ENCODE peak calls at places on chromosomes 5 and 9, in five cellular contexts. One of them, this sample, is unnamed.

GRCh38 chr5:156120777-156121176 is 206.2 kb upstream of the SGCD start:
- DNase-seq in left ventricle myocardium inferior: no peak
- DNase-seq in upper lobe of left lung: no peak
- DNase-seq in CD8-positive, alpha-beta T cell: no peak
- DNase-seq in colonic mucosa: no peak
- DNase-seq in this sample: no peak

GRCh38 chr5:36073595-36074216 is 7.0 kb upstream of the UGT3A2 start:
- DNase-seq in left ventricle myocardium inferior: no peak
- DNase-seq in upper lobe of left lung: no peak
- DNase-seq in CD8-positive, alpha-beta T cell: no peak
- DNase-seq in colonic mucosa: no peak
- DNase-seq in this sample: no peak

GRCh38 chr5:6708814-6709213 is 4.4 kb upstream of the TENT4A start:
- DNase-seq in left ventricle myocardium inferior: peak; percentile 46
- DNase-seq in upper lobe of left lung: no peak
- DNase-seq in CD8-positive, alpha-beta T cell: no peak
- DNase-seq in colonic mucosa: peak; percentile 7
- DNase-seq in this sample: no peak

GRCh38 chr5:169299651-169300467 is 1.1 kb downstream of the SLIT3 start:
- DNase-seq in left ventricle myocardium inferior: no peak
- DNase-seq in upper lobe of left lung: no peak
- DNase-seq in CD8-positive, alpha-beta T cell: no peak
- DNase-seq in colonic mucosa: no peak
- DNase-seq in this sample: no peak

GRCh38 chr5:136080483-136081180 is 51.8 kb downstream of the TGFBI start:
- DNase-seq in left ventricle myocardium inferior: peak; percentile 92
- DNase-seq in upper lobe of left lung: peak; percentile 96
- DNase-seq in CD8-positive, alpha-beta T cell: peak; percentile 10
- DNase-seq in colonic mucosa: peak; percentile 98
- DNase-seq in this sample: peak; percentile 33

GRCh38 chr5:173928871-173929574 is 40.9 kb downstream of the CPEB4 start:
- DNase-seq in left ventricle myocardium inferior: no peak
- DNase-seq in upper lobe of left lung: no peak
- DNase-seq in CD8-positive, alpha-beta T cell: no peak
- DNase-seq in colonic mucosa: no peak
- DNase-seq in this sample: no peak

GRCh38 chr5:154211611-154212390 is 21.3 kb downstream of the GALNT10 start:
- DNase-seq in left ventricle myocardium inferior: no peak
- DNase-seq in upper lobe of left lung: no peak
- DNase-seq in CD8-positive, alpha-beta T cell: no peak
- DNase-seq in colonic mucosa: no peak
- DNase-seq in this sample: no peak

GRCh38 chr5:92580814-92581213 is 1000.2 kb downstream of the NR2F1-AS1 start:
- DNase-seq in left ventricle myocardium inferior: no peak
- DNase-seq in upper lobe of left lung: no peak
- DNase-seq in CD8-positive, alpha-beta T cell: no peak
- DNase-seq in colonic mucosa: no peak
- DNase-seq in this sample: no peak

GRCh38 chr5:17444496-17444895 is 53.5 kb upstream of the TAF11L2 start:
- DNase-seq in left ventricle myocardium inferior: no peak
- DNase-seq in upper lobe of left lung: no peak
- DNase-seq in CD8-positive, alpha-beta T cell: no peak
- DNase-seq in colonic mucosa: no peak
- DNase-seq in this sample: no peak

GRCh38 chr9:138022121-138022741 is 144.6 kb downstream of the CACNA1B start:
- DNase-seq in left ventricle myocardium inferior: no peak
- DNase-seq in upper lobe of left lung: peak; percentile 39
- DNase-seq in CD8-positive, alpha-beta T cell: no peak
- DNase-seq in colonic mucosa: no peak
- DNase-seq in this sample: peak; percentile 24

GRCh38 chr9:133468374-133468773 is 8.6 kb downstream of the CACFD1 start:
- DNase-seq in left ventricle myocardium inferior: no peak
- DNase-seq in upper lobe of left lung: peak; percentile 57
- DNase-seq in CD8-positive, alpha-beta T cell: no peak
- DNase-seq in colonic mucosa: no peak
- DNase-seq in this sample: no peak

GRCh38 chr5:80686757-80687156 is 32.0 kb upstream of the DHFR start:
- DNase-seq in left ventricle myocardium inferior: no peak
- DNase-seq in upper lobe of left lung: no peak
- DNase-seq in CD8-positive, alpha-beta T cell: no peak
- DNase-seq in colonic mucosa: no peak
- DNase-seq in this sample: no peak

GRCh38 chr9:104836767-104837166 is 72.8 kb downstream of the NIPSNAP3B start:
- DNase-seq in left ventricle myocardium inferior: no peak
- DNase-seq in upper lobe of left lung: no peak
- DNase-seq in CD8-positive, alpha-beta T cell: no peak
- DNase-seq in colonic mucosa: no peak
- DNase-seq in this sample: no peak

GRCh38 chr9:90307177-90307833 is 335.3 kb downstream of the DIRAS2 start:
- DNase-seq in left ventricle myocardium inferior: no peak
- DNase-seq in upper lobe of left lung: no peak
- DNase-seq in CD8-positive, alpha-beta T cell: no peak
- DNase-seq in colonic mucosa: no peak
- DNase-seq in this sample: no peak

GRCh38 chr5:43802119-43802518 is 199.1 kb downstream of the NNT start:
- DNase-seq in left ventricle myocardium inferior: no peak
- DNase-seq in upper lobe of left lung: no peak
- DNase-seq in CD8-positive, alpha-beta T cell: no peak
- DNase-seq in colonic mucosa: no peak
- DNase-seq in this sample: no peak

GRCh38 chr5:124847907-124848306 is 101.5 kb upstream of the ZNF608 start:
- DNase-seq in left ventricle myocardium inferior: no peak
- DNase-seq in upper lobe of left lung: no peak
- DNase-seq in CD8-positive, alpha-beta T cell: no peak
- DNase-seq in colonic mucosa: no peak
- DNase-seq in this sample: no peak

GRCh38 chr5:179303801-179304200 is 41.5 kb downstream of the ADAMTS2 start:
- DNase-seq in left ventricle myocardium inferior: no peak
- DNase-seq in upper lobe of left lung: no peak
- DNase-seq in CD8-positive, alpha-beta T cell: no peak
- DNase-seq in colonic mucosa: no peak
- DNase-seq in this sample: peak; percentile 14

GRCh38 chr5:124740055-124740454 is 6.4 kb downstream of the ZNF608 start:
- DNase-seq in left ventricle myocardium inferior: no peak
- DNase-seq in upper lobe of left lung: no peak
- DNase-seq in CD8-positive, alpha-beta T cell: no peak
- DNase-seq in colonic mucosa: no peak
- DNase-seq in this sample: no peak

GRCh38 chr9:86082870-86083269 is 16.5 kb downstream of the GOLM1 start:
- DNase-seq in left ventricle myocardium inferior: no peak
- DNase-seq in upper lobe of left lung: no peak
- DNase-seq in CD8-positive, alpha-beta T cell: no peak
- DNase-seq in colonic mucosa: no peak
- DNase-seq in this sample: no peak

GRCh38 chr9:37778534-37778933 is 6.3 kb downstream of the EXOSC3 start:
- DNase-seq in left ventricle myocardium inferior: no peak
- DNase-seq in upper lobe of left lung: no peak
- DNase-seq in CD8-positive, alpha-beta T cell: no peak
- DNase-seq in colonic mucosa: no peak
- DNase-seq in this sample: no peak

GRCh38 chr9:13033959-13034695 is 245.4 kb downstream of the MPDZ start:
- DNase-seq in left ventricle myocardium inferior: peak; percentile 45
- DNase-seq in upper lobe of left lung: no peak
- DNase-seq in CD8-positive, alpha-beta T cell: no peak
- DNase-seq in colonic mucosa: peak; percentile 49
- DNase-seq in this sample: peak; percentile 65

GRCh38 chr9:98225015-98225442 is 30.4 kb downstream of the TBC1D2 start:
- DNase-seq in left ventricle myocardium inferior: no peak
- DNase-seq in upper lobe of left lung: no peak
- DNase-seq in CD8-positive, alpha-beta T cell: no peak
- DNase-seq in colonic mucosa: peak; percentile 68
- DNase-seq in this sample: no peak

DNA sequence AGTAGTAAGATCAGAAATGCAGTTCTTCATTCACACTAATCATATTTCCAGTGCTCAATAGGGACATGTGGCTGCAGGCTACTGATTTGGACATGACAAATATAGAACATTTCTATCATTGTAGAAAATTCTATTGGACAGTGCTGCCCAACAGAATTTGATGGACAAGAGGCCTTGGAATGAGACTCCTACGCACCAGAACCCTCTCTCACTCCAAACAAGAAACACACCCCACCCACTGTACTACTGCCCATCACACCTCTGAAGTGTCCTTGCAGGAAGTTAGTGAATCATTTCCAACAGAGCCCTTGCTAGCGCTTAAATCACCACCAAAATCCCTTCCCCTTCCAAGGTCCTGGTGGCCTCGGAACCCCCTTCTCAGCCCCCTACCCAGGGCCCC is 66.5 kb downstream of the ROR2 start:
- DNase-seq in left ventricle myocardium inferior: no peak
- DNase-seq in upper lobe of left lung: no peak
- DNase-seq in CD8-positive, alpha-beta T cell: no peak
- DNase-seq in colonic mucosa: no peak
- DNase-seq in this sample: no peak
- H3K27ac ChIP-seq in left ventricle myocardium inferior: no peak overlapping the region
- H3K27ac ChIP-seq in upper lobe of left lung: no peak overlapping the region
- H3K27ac ChIP-seq in CD8-positive, alpha-beta T cell: no peak overlapping the region
- H3K27ac ChIP-seq in colonic mucosa: no peak overlapping the region
- H3K27ac ChIP-seq in this sample: no peak overlapping the region

GRCh38 chr9:6715755-6716643 is 41.8 kb upstream of the KDM4C start:
- DNase-seq in left ventricle myocardium inferior: peak; percentile 70
- DNase-seq in upper lobe of left lung: peak; percentile 94
- DNase-seq in CD8-positive, alpha-beta T cell: peak; percentile 59
- DNase-seq in colonic mucosa: peak; percentile 82
- DNase-seq in this sample: peak; percentile 45

GRCh38 chr9:6714176-6714575 is 43.6 kb upstream of the KDM4C start:
- DNase-seq in left ventricle myocardium inferior: no peak
- DNase-seq in upper lobe of left lung: no peak
- DNase-seq in CD8-positive, alpha-beta T cell: no peak
- DNase-seq in colonic mucosa: no peak
- DNase-seq in this sample: no peak

GRCh38 chr9:6711403-6711802 is 46.4 kb upstream of the KDM4C start:
- DNase-seq in left ventricle myocardium inferior: no peak
- DNase-seq in upper lobe of left lung: no peak
- DNase-seq in CD8-positive, alpha-beta T cell: no peak
- DNase-seq in colonic mucosa: no peak
- DNase-seq in this sample: no peak

GRCh38 chr9:6708732-6709131 is 49.0 kb upstream of the KDM4C start:
- DNase-seq in left ventricle myocardium inferior: no peak
- DNase-seq in upper lobe of left lung: no peak
- DNase-seq in CD8-positive, alpha-beta T cell: no peak
- DNase-seq in colonic mucosa: no peak
- DNase-seq in this sample: no peak

GRCh38 chr9:6712041-6712440 is 45.7 kb upstream of the KDM4C start:
- DNase-seq in left ventricle myocardium inferior: no peak
- DNase-seq in upper lobe of left lung: no peak
- DNase-seq in CD8-positive, alpha-beta T cell: no peak
- DNase-seq in colonic mucosa: no peak
- DNase-seq in this sample: no peak
- TF ChIP-seq CTCF in left ventricle myocardium inferior: no peak
- TF ChIP-seq CTCF in upper lobe of left lung: no peak
- TF ChIP-seq CTCF in CD8-positive, alpha-beta T cell: no peak
- TF ChIP-seq CTCF in colonic mucosa: no peak
- TF ChIP-seq CTCF in this sample: no peak

GRCh38 chr5:170388818-170389217 is 349 bp downstream of the KCNMB1 start:
- DNase-seq in left ventricle myocardium inferior: no peak
- DNase-seq in upper lobe of left lung: no peak
- DNase-seq in CD8-positive, alpha-beta T cell: no peak
- DNase-seq in colonic mucosa: no peak
- DNase-seq in this sample: no peak
- H3K27ac ChIP-seq in left ventricle myocardium inferior: peak overlapping the region; percentile 10
- H3K27ac ChIP-seq in upper lobe of left lung: peak overlapping the region; percentile 50
- H3K27ac ChIP-seq in CD8-positive, alpha-beta T cell: no peak overlapping the region
- H3K27ac ChIP-seq in colonic mucosa: peak overlapping the region; percentile 55
- H3K27ac ChIP-seq in this sample: peak overlapping the region; percentile 42

DNA sequence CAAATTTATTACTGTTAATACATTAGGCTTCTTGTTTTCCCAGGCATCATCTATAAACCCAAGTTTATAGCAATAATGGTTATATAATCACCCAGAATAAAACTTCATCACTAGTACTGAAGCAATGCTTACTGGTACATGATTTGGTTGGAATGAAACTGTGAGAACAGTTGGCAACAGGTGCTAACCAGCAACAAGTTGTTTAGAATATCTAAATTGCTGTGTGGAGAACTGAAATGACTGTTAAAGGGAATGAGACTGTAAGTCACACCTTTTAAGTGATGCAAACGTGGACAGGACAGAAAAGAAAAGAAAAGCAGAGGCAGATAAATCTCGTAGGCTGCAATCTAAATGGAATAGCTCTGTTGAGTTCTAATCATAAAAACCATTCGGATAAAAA is 2.5 kb downstream of the YIPF5 start:
- DNase-seq in left ventricle myocardium inferior: no peak
- DNase-seq in upper lobe of left lung: no peak
- DNase-seq in CD8-positive, alpha-beta T cell: no peak
- DNase-seq in colonic mucosa: no peak
- DNase-seq in this sample: no peak
- TF ChIP-seq CTCF in left ventricle myocardium inferior: no peak
- TF ChIP-seq CTCF in upper lobe of left lung: no peak
- TF ChIP-seq CTCF in CD8-positive, alpha-beta T cell: no peak
- TF ChIP-seq CTCF in colonic mucosa: no peak
- TF ChIP-seq CTCF in this sample: no peak

GRCh38 chr5:145464194-145464593 is 370.9 kb downstream of the PRELID2 start:
- DNase-seq in left ventricle myocardium inferior: no peak
- DNase-seq in upper lobe of left lung: no peak
- DNase-seq in CD8-positive, alpha-beta T cell: no peak
- DNase-seq in colonic mucosa: no peak
- DNase-seq in this sample: no peak
- H3K27ac ChIP-seq in left ventricle myocardium inferior: no peak overlapping the region
- H3K27ac ChIP-seq in upper lobe of left lung: no peak overlapping the region
- H3K27ac ChIP-seq in CD8-positive, alpha-beta T cell: no peak overlapping the region
- H3K27ac ChIP-seq in colonic mucosa: no peak overlapping the region
- H3K27ac ChIP-seq in this sample: no peak overlapping the region

GRCh38 chr9:89009049-89009840 is 18.0 kb downstream of the S1PR3 start:
- DNase-seq in left ventricle myocardium inferior: no peak
- DNase-seq in upper lobe of left lung: no peak
- DNase-seq in CD8-positive, alpha-beta T cell: no peak
- DNase-seq in colonic mucosa: no peak
- DNase-seq in this sample: no peak
- TF ChIP-seq CTCF in left ventricle myocardium inferior: no peak
- TF ChIP-seq CTCF in upper lobe of left lung: no peak
- TF ChIP-seq CTCF in CD8-positive, alpha-beta T cell: no peak
- TF ChIP-seq CTCF in colonic mucosa: no peak
- TF ChIP-seq CTCF in this sample: no peak